ENCODE peak calls at places on chromosomes 11 and 22, in four cellular contexts. M is activated T-cell treated with anti-CD3 and anti-CD28 coated beads, Interleukin-2, amount 50 U/mL, for 72 hours; S is GM13977; U is left colon. E is an unnamed sample.
A peak's percentile ranks its signal among the peaks of the same experiment; 100 is the strongest.

GRCh38 chr11:64726211-64726641 is 3.2 kb upstream of the NRXN2 start:
- DNase-seq in M (no peak), U (no peak), S (no peak), E (no peak)

GRCh38 chr11:110972640-110973039 is 260.4 kb upstream of the ARHGAP20 start:
- DNase-seq in S (no peak), U (no peak), M (no peak), E (no peak)

GRCh38 chr11:105609341-105609781 is 512 bp upstream of the GRIA4 start:
- DNase-seq in S (peak; percentile 44), M (peak; percentile 6), U (no peak), E (no peak)

GRCh38 chr11:120651836-120652235 is 140.3 kb downstream of the GRIK4 start:
- DNase-seq in M (no peak), S (no peak), U (no peak), E (no peak)

GRCh38 chr22:37457093-37457893 is 28.9 kb downstream of the MFNG start:
- DNase-seq in M (peak; percentile 86), S (peak; percentile 85), U (peak; percentile 54), E (peak; percentile 58)

GRCh38 chr22:32323513-32324164 is 34.0 kb upstream of the RFPL3 start:
- DNase-seq in S (no peak), U (no peak), M (no peak), E (no peak)

GRCh38 chr11:118263109-118263508 is 988 bp downstream of the MPZL2 start:
- DNase-seq in S (no peak), U (no peak), M (no peak), E (no peak)

GRCh38 chr11:123578778-123579481 is 75.5 kb downstream of the SCN3B start:
- DNase-seq in S (no peak), U (no peak), M (no peak), E (no peak)

GRCh38 chr11:119501777-119502405 is 78.9 kb upstream of the THY1 start:
- DNase-seq in S (no peak), U (no peak), M (no peak), E (no peak)

GRCh38 chr22:23255506-23255905 is 75.2 kb downstream of the BCR start:
- DNase-seq in S (no peak), U (no peak), M (no peak), E (no peak)

GRCh38 chr11:45934580-45935318 is 12.3 kb downstream of the LARGE2 start:
- DNase-seq in S (no peak), U (no peak), M (no peak), E (no peak)

GRCh38 chr22:47164514-47165337 is 402.3 kb downstream of the TBC1D22A start:
- DNase-seq in U (peak; percentile 14), M (no peak), S (no peak), E (no peak)

GRCh38 chr11:116309446-116309845 is 463.3 kb downstream of the BUD13 start:
- DNase-seq in U (no peak), S (no peak), M (no peak), E (no peak)

E was measured in NK-92 treated with Interleukin-12 subunit alpha and Interleukin-12 subunit beta, amount 100 ng/mL, for 24 hours.